ENCODE peak calls at places on chromosomes 4 and X, in seven cellular contexts. D, Z, Y, I, C, R and B are unnamed samples.

GRCh38 chr4:84957509-84958420 is 8.7 kb downstream of the WDFY3 start:
- DNase-seq in C (no peak), I (no peak), D (peak; percentile 2), Z (no peak), R (no peak), Y (no peak), B (no peak)

GRCh38 chr4:144666539-144667175 is 20.7 kb downstream of the HHIP start:
- DNase-seq in I (peak; percentile 72), C (no peak), R (no peak), Y (peak; percentile 6), Z (no peak), D (peak; percentile 24), B (no peak)

GRCh38 chr4:104915864-104916263 is 230.8 kb upstream of the TET2 start:
- DNase-seq in D (no peak), R (no peak), I (no peak), Y (no peak), Z (peak; percentile 89), C (no peak), B (no peak)

GRCh38 chrX:14125451-14125850 is 95.8 kb upstream of the GEMIN8 start:
- DNase-seq in R (no peak), C (no peak), I (no peak), D (no peak), Z (no peak), Y (no peak), B (no peak)

GRCh38 chr4:139857021-139857420 is 191.4 kb downstream of the MGST2 start:
- DNase-seq in Y (no peak), D (no peak), Z (no peak), I (peak; percentile 65), C (peak; percentile 37), R (peak; percentile 26), B (no peak)

GRCh38 chrX:38868941-38869378 is 67.7 kb downstream of the MID1IP1 start:
- DNase-seq in I (peak; percentile 70), R (no peak), D (peak; percentile 86), Y (no peak), C (no peak), Z (no peak), B (no peak)

GRCh38 chrX:53440631-53441517 is 6.7 kb upstream of the HSD17B10 start:
- DNase-seq in C (peak; percentile 40), R (peak; percentile 53), D (peak; percentile 82), I (peak; percentile 72), Z (peak; percentile 30), Y (no peak), B (no peak)

GRCh38 chrX:33211356-33212254 is at the start of gene DMD:
- DNase-seq in I (no peak), R (peak; percentile 52), D (no peak), C (no peak), Z (peak; percentile 27), Y (no peak), B (no peak)

GRCh38 chr4:88320174-88320779 is 35.9 kb upstream of the PPM1K start:
- DNase-seq in Y (no peak), D (no peak), R (no peak), I (peak; percentile 36), Z (peak; percentile 1), C (peak; percentile 80), B (peak; percentile 37)

GRCh38 chr4:154738426-154738825 is 5.4 kb upstream of the LRAT start:
- DNase-seq in Z (peak; percentile 42), I (peak; percentile 86), Y (no peak), C (peak; percentile 42), D (no peak), R (no peak), B (no peak)

GRCh38 chr4:5785806-5786680 is 75.0 kb downstream of the EVC start:
- DNase-seq in Z (no peak), R (peak; percentile 30), I (peak; percentile 86), C (peak; percentile 79), Y (no peak), D (peak; percentile 66), B (no peak)

GRCh38 chr4:184937030-184937710 is 81.1 kb upstream of the HELT start:
- DNase-seq in I (no peak), Z (no peak), R (peak; percentile 35), D (no peak), Y (no peak), C (peak; percentile 66), B (no peak)

GRCh38 chr4:184310171-184310567 is 92.5 kb upstream of the ENPP6 start:
- DNase-seq in I (peak; percentile 8), Y (no peak), C (no peak), D (no peak), R (no peak), Z (peak; percentile 50), B (no peak)

GRCh38 chrX:38636949-38637819 is 75.8 kb downstream of the TSPAN7 start:
- DNase-seq in D (no peak), Z (no peak), C (no peak), R (no peak), I (no peak), Y (no peak), B (no peak)

GRCh38 chr4:146632770-146633470 is 5.8 kb upstream of the POU4F2 start:
- DNase-seq in Y (no peak), I (no peak), Z (no peak), D (no peak), R (no peak), C (no peak), B (no peak)

GRCh38 chr4:100421356-100421978 is 96.4 kb downstream of the EMCN start:
- DNase-seq in I (peak; percentile 43), C (no peak), R (peak; percentile 29), D (peak; percentile 67), Y (peak; percentile 51), Z (peak; percentile 50), B (peak; percentile 26)

GRCh38 chr4:73127839-73128448 is 58.4 kb upstream of the COX18 start:
- DNase-seq in Z (peak; percentile 46), R (peak; percentile 35), D (peak; percentile 42), C (no peak), I (peak; percentile 28), Y (no peak), B (no peak)

DNA sequence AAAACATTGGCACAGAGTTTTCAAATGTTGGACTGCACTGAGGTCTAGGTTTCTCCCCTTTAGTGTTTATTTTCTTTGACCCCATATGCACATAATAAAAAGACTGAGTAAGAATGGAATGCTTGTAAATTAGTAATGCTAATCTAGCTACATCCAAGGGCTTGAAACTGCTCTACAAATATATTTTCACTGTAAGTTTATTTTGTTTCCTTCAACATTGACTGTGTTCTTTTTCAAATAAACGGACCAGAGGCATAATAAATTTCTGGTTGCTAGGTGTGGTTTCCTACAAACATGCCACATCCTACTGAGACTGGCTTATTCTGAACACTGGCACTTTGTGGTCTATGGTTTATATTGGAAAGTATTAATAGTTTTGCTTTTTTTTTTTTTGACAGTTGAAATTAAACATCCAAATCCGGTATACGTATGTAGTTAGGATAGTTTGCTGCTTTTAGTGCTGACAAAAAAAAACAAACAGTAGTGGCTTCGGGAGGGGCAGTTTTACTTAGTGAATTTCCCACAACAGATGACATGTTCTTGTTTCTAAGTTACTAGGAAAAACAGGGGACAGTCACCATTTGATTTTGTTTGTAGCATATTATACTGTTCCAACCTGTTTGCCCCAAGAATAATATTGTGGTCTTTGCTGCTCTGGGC is 13.2 kb downstream of the CA5B start:
- DNase-seq in C (no peak), Z (no peak), Y (no peak), I (peak; percentile 86), R (peak; percentile 31), D (peak; percentile 64), B (no peak)
- H3K9me2 ChIP-seq in C (no peaks in the 10 kb centered on the region), Z (no peaks in the 10 kb centered on the region), Y (no peaks in the 10 kb centered on the region), I (no peaks in the 10 kb centered on the region), R (no peaks in the 10 kb centered on the region), D (no peaks in the 10 kb centered on the region), B (no peaks in the 10 kb centered on the region)

GRCh38 chr4:3870567-3870962 is 104.4 kb downstream of the ADRA2C start:
- DNase-seq in R (no peak), C (no peak), Y (no peak), Z (no peak), I (no peak), D (no peak), B (no peak)

GRCh38 chr4:3871181-3871852 is 105.1 kb downstream of the ADRA2C start:
- DNase-seq in Y (no peak), D (peak; percentile 42), R (peak; percentile 61), C (no peak), I (no peak), Z (peak; percentile 94), B (peak; percentile 13)

GRCh38 chr4:3872834-3873313 is 106.7 kb downstream of the ADRA2C start:
- DNase-seq in Y (no peak), Z (peak; percentile 66), D (no peak), I (no peak), R (no peak), C (no peak), B (no peak)

GRCh38 chr4:3873446-3874415 is 107.5 kb downstream of the ADRA2C start:
- DNase-seq in Z (peak; percentile 83), C (no peak), R (no peak), D (no peak), I (no peak), Y (no peak), B (no peak)

GRCh38 chr4:3871881-3872833 is 106.0 kb downstream of the ADRA2C start:
- DNase-seq in Z (peak; percentile 56), R (no peak), D (no peak), Y (no peak), I (no peak), C (no peak), B (no peak)
- TF ChIP-seq EZH2 in Z (no peak), R (no peak), D (no peak), Y (no peak), I (no peak), C (no peak), B (no peak)

DNA sequence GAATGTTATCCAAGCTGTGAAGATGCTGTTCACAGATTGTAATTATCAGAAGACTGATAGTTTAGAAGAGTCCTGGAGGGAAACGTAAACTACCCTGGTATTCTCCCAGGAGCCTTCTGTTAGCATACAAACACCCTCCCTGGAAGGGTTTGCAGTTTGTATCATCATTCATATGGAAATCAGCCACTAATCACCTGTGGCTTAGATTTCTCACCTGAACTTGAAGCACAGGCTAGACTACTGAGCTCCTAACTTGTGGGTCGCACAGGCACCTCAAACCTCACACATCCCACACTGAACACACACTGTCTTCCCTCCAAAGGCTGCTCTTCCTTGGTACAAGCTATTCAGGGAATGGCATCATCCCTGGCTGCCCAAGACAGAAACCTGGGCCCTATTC is 30.7 kb downstream of the SHISA3 start:
- DNase-seq in Z (peak; percentile 64), Y (no peak), C (no peak), I (no peak), D (no peak), R (no peak), B (no peak)
- H3K9me2 ChIP-seq in Z (no peaks in the 10 kb centered on the region), Y (no peaks in the 10 kb centered on the region), C (no peaks in the 10 kb centered on the region), I (no peaks in the 10 kb centered on the region), D (no peaks in the 10 kb centered on the region), R (no peaks in the 10 kb centered on the region), B (no peaks in the 10 kb centered on the region)

DNA sequence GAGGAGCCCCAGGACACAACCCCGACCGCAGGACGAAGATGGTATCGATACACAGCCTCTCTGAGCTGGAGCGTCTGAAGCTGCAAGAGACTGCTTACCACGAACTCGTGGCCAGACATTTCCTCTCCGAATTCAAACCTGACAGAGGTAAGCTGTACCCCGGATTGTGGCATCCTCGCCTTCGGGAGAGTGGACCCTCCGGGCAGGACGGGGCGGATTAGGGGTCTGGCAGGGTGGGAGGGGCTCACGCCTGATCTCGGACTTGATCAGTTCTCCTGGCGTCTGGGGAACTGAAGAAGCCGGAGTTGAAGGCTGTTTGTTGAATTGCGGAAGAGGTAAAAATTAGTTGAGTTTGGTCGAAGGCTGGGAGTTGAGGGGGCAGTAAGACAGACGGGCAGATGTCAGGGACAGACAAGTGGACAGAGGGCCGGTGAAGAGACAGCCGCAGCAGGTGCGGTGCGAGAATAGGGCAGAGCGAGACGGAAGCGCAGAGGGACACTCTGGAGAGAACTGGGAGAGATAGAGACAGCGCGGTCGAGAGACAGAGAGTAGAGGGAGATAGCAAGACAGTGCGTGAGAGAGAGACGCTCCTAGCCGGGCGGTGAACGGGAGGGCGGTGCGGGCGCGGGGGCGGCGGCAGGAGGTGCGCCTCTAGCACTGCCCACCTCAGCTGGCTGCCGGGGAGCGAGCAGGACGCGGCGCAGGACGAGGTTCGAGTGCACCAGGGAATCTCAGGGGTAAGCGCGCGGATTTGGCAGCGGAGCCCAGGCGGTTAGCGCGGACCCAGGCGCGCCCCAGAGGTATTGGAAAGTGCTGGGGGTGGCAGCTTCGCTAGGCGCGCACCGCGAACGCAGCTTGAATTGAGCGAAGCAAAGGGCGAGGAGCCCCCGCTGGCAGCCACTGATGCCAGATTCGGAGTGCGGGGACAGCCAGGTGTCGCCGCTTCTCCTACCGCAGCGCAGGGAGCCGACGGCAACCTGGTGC is 23.9 kb downstream of the ARHGAP36 start:
- DNase-seq in D (no peak), Y (no peak), Z (peak; percentile 53), R (no peak), C (no peak), I (no peak), B (no peak)
- TF ChIP-seq EZH2 in D (no peak), Y (no peak), Z (peak; percentile 63), R (no peak), C (no peak), I (no peak), B (no peak)